ENCODE peak calls at places on chromosomes 11 and 22, in nine cellular contexts. X is GM23338; U is SW 1271; L is HTR-8/SVneo; H is activated CD4-positive, alpha-beta T cell treated with anti-CD3 and anti-CD28 coated beads, Interleukin-2, amount 10 ng/mL, durations not matched to agents 7 days and 5 days; Q is amniotic stem cell; K is neuronal stem cell; R is stromal cell of bone marrow; O is non-pigmented ciliary epithelial cell. C is an unnamed sample.

GRCh38 chr22:19876314-19876940 is 21.8 kb upstream of the GNB1L start:
- DNase-seq in O (no peak), R (no peak), U (no peak), Q (no peak), K (no peak), H (no peak), L (no peak), X (no peak), C (no peak)

GRCh38 chr11:79503028-79503427 is 62.2 kb upstream of the TENM4 start:
- DNase-seq in Q (no peak), H (no peak), R (no peak), O (no peak), L (no peak), U (no peak), K (no peak), X (no peak), C (peak)

GRCh38 chr11:32597914-32598313 is 14.3 kb downstream of the EIF3M start:
- DNase-seq in O (no peak), X (no peak), H (no peak), U (no peak), K (peak), L (no peak), R (no peak), Q (no peak), C (no peak)

GRCh38 chr11:45182902-45183301 is 36.5 kb downstream of the PRDM11 start:
- DNase-seq in H (peak), K (no peak), O (no peak), X (peak), R (no peak), L (no peak), Q (no peak), U (no peak), C (no peak)

GRCh38 chr22:23375031-23375827 is 194.9 kb downstream of the BCR start:
- DNase-seq in X (no peak), U (no peak), L (no peak), H (no peak), O (no peak), K (no peak), Q (no peak), R (no peak), C (no peak)

GRCh38 chr11:63999349-64000025 is 13.2 kb downstream of the OTUB1 start:
- DNase-seq in K (peak), X (peak), L (no peak), H (peak), R (no peak), U (no peak), O (peak), Q (no peak), C (no peak)

GRCh38 chr22:37267661-37268413 is 14.5 kb upstream of the CYTH4 start:
- DNase-seq in Q (no peak), O (no peak), L (no peak), H (no peak), R (no peak), X (no peak), U (no peak), K (no peak), C (no peak)

GRCh38 chr11:19924321-19925115 is 211.9 kb downstream of the NAV2 start:
- DNase-seq in O (no peak), L (no peak), H (no peak), K (no peak), R (no peak), U (no peak), Q (no peak), X (no peak), C (no peak)

GRCh38 chr11:120759046-120759445 is 247.5 kb downstream of the GRIK4 start:
- DNase-seq in U (no peak), Q (no peak), R (no peak), K (no peak), L (no peak), O (no peak), X (peak), H (no peak), C (no peak)

GRCh38 chr22:43060213-43060612 is 29.0 kb downstream of the TTLL1 start:
- DNase-seq in L (peak), O (no peak), K (peak), R (no peak), X (peak), U (no peak), Q (no peak), H (peak), C (no peak)

GRCh38 chr22:43953988-43954771 is 1.1 kb upstream of the SAMM50 start:
- DNase-seq in L (no peak), H (no peak), Q (no peak), O (no peak), U (no peak), K (no peak), X (no peak), R (no peak), C (no peak)

GRCh38 chr11:85658180-85658579 is 6.7 kb downstream of the CREBZF start:
- DNase-seq in Q (no peak), U (no peak), X (no peak), R (no peak), L (no peak), O (no peak), H (no peak), K (no peak), C (no peak)

GRCh38 chr11:92869716-92870115 is 99.7 kb upstream of the MTNR1B start:
- DNase-seq in K (no peak), X (no peak), O (no peak), R (no peak), Q (no peak), H (no peak), U (no peak), L (no peak), C (no peak)

GRCh38 chr11:118056806-118057205 is 20.1 kb upstream of the TMPRSS4 start:
- DNase-seq in H (no peak), O (no peak), U (no peak), K (no peak), X (no peak), L (no peak), R (no peak), Q (no peak), C (no peak)

GRCh38 chr11:134559617-134559992 is 147.6 kb upstream of the B3GAT1 start:
- DNase-seq in R (no peak), Q (no peak), K (no peak), U (no peak), X (no peak), H (no peak), L (no peak), O (no peak), C (no peak)

GRCh38 chr11:14075118-14075601 is 112.6 kb downstream of the SPON1 start:
- DNase-seq in Q (no peak), H (peak), X (peak), O (no peak), U (no peak), L (no peak), R (no peak), K (no peak), C (peak)

GRCh38 chr11:57476883-57477506 is 16.7 kb downstream of the RTN4RL2 start:
- DNase-seq in X (peak), L (no peak), K (no peak), H (no peak), U (no peak), O (no peak), Q (no peak), R (no peak), C (no peak)

GRCh38 chr22:35838849-35839646 is 121.4 kb downstream of the APOL5 start:
- DNase-seq in H (no peak), O (no peak), L (no peak), K (peak), X (peak), U (peak), Q (peak), R (peak), C (peak)

GRCh38 chr11:130112071-130112830 is 42.6 kb downstream of the APLP2 start:
- DNase-seq in K (no peak), O (no peak), X (no peak), H (no peak), L (no peak), Q (no peak), R (no peak), U (no peak), C (peak)

GRCh38 chr22:43509337-43509736 is 97.5 kb downstream of the MPPED1 start:
- DNase-seq in K (no peak), L (no peak), H (no peak), R (no peak), U (no peak), Q (no peak), X (no peak), O (no peak), C (no peak)

GRCh38 chr11:62613275-62613864 is 313 bp downstream of the ROM1 start:
- DNase-seq in K (no peak), X (no peak), Q (no peak), O (no peak), R (no peak), L (no peak), H (no peak), U (no peak), C (no peak)

GRCh38 chr22:48957311-48957986 is 870.2 kb downstream of the BRD1 start:
- DNase-seq in L (no peak), O (no peak), R (no peak), K (no peak), H (no peak), Q (no peak), X (no peak), U (no peak), C (no peak)

GRCh38 chr22:19483481-19484244 is 3.9 kb downstream of the CDC45 start:
- DNase-seq in L (no peak), H (no peak), Q (no peak), X (no peak), K (no peak), R (no peak), U (no peak), O (peak), C (no peak)

GRCh38 chr11:117181586-117182550 is 3.3 kb downstream of the SIDT2 start:
- DNase-seq in L (no peak), U (no peak), O (no peak), Q (no peak), X (no peak), K (no peak), R (no peak), H (no peak), C (no peak)